ENCODE peak calls at places on chromosomes 6 and 20, in ten cellular contexts. R is transverse colon, W is lower leg skin, V is GM06990, Y is heart right ventricle, K is left lung, J is OCI-LY7, S is Caco-2, E is fibroblast of the aortic adventitia, G is cardiac fibroblast. Q is an unnamed sample.

GRCh38 chr20:986733-987355 is 15.3 kb downstream of the RSPO4 start:
- DNase-seq in R (no peak), W (no peak), V (no peak), Y (no peak), K (no peak), J (no peak), S (no peak), E (no peak), G (no peak), Q (no peak)

GRCh38 chr6:138956244-138956924 is 31.7 kb downstream of the REPS1 start:
- DNase-seq in R (no peak), W (no peak), V (no peak), Y (no peak), K (no peak), J (no peak), S (no peak), E (no peak), G (no peak), Q (no peak)

GRCh38 chr6:81669445-81669844 is 83.0 kb downstream of the TENT5A start:
- DNase-seq in R (no peak), W (no peak), V (no peak), Y (no peak), K (no peak), J (no peak), S (no peak), E (no peak), G (no peak), Q (no peak)

GRCh38 chr6:71012871-71013456 is 56.1 kb upstream of the B3GAT2 start:
- DNase-seq in R (no peak), W (no peak), V (peak), Y (no peak), K (no peak), J (peak), S (no peak), E (peak), G (peak), Q (peak)

GRCh38 chr6:33620584-33621395 is at the start of gene ITPR3:
- DNase-seq in R (peak), W (no peak), V (peak), Y (peak), K (peak), J (peak), S (peak), E (peak), G (peak), Q (peak)

GRCh38 chr6:51594981-51595380 is 492.4 kb downstream of the PKHD1 start:
- DNase-seq in R (no peak), W (no peak), V (no peak), Y (no peak), K (no peak), J (no peak), S (no peak), E (no peak), G (no peak), Q (no peak)

GRCh38 chr6:13924146-13924948 is 405 bp upstream of the RNF182 start:
- DNase-seq in R (no peak), W (no peak), V (peak), Y (peak), K (peak), J (no peak), S (no peak), E (peak), G (peak), Q (peak)

GRCh38 chr6:31113861-31114539 is 600 bp upstream of the PSORS1C1 start:
- DNase-seq in R (no peak), W (no peak), V (no peak), Y (no peak), K (no peak), J (no peak), S (no peak), E (peak), G (peak), Q (peak)

GRCh38 chr6:125846292-125847024 is 55.7 kb downstream of the NCOA7 start:
- DNase-seq in R (no peak), W (no peak), V (no peak), Y (no peak), K (no peak), J (no peak), S (no peak), E (no peak), G (no peak), Q (no peak)

GRCh38 chr6:125791151-125791819 is 525 bp downstream of the NCOA7 start:
- DNase-seq in R (peak), W (peak), V (no peak), Y (no peak), K (no peak), J (peak), S (peak), E (peak), G (peak), Q (peak)

GRCh38 chr6:92989656-92990055 is 429.7 kb downstream of the EPHA7 start:
- DNase-seq in R (no peak), W (no peak), V (no peak), Y (no peak), K (no peak), J (no peak), S (no peak), E (no peak), G (peak), Q (peak)

GRCh38 chr20:21521596-21522478 is 8.0 kb upstream of the NKX2-2 start:
- DNase-seq in R (no peak), W (no peak), V (no peak), Y (no peak), K (no peak), J (no peak), S (no peak), E (no peak), G (no peak), Q (no peak)

GRCh38 chr6:66396549-66396948 is 689.5 kb upstream of the EYS start:
- DNase-seq in R (no peak), W (no peak), V (no peak), Y (no peak), K (no peak), J (no peak), S (no peak), E (no peak), G (no peak), Q (no peak)

GRCh38 chr6:121951918-121952379 is 447.5 kb upstream of the HSF2 start:
- DNase-seq in R (no peak), W (no peak), V (no peak), Y (no peak), K (no peak), J (no peak), S (no peak), E (peak), G (peak), Q (peak)

GRCh38 chr6:7421066-7421465 is 31.5 kb downstream of the RIOK1 start:
- DNase-seq in R (no peak), W (no peak), V (no peak), Y (no peak), K (no peak), J (no peak), S (no peak), E (no peak), G (no peak), Q (no peak)

GRCh38 chr6:14328163-14328562 is 210.6 kb downstream of the CD83 start:
- DNase-seq in R (no peak), W (no peak), V (no peak), Y (no peak), K (no peak), J (no peak), S (no peak), E (no peak), G (no peak), Q (no peak)

GRCh38 chr6:53565886-53566285 is 21.0 kb upstream of the GCLC start:
- DNase-seq in R (no peak), W (no peak), V (no peak), Y (no peak), K (no peak), J (no peak), S (no peak), E (peak), G (no peak), Q (no peak)

GRCh38 chr6:49646942-49647341 is 10.3 kb upstream of the RHAG start:
- DNase-seq in R (no peak), W (no peak), V (no peak), Y (no peak), K (no peak), J (no peak), S (no peak), E (no peak), G (no peak), Q (no peak)

GRCh38 chr6:131368077-131368911 is 204.7 kb upstream of the ARG1 start:
- DNase-seq in R (peak), W (peak), V (peak), Y (peak), K (peak), J (peak), S (no peak), E (peak), G (peak), Q (peak)
- TF ChIP-seq CTCF in R (no peak), W (no peak), V (no peak), Y (no peak), K (no peak), J (peak), S (no peak), E (peak), G (no peak), Q (no peak)

DNA sequence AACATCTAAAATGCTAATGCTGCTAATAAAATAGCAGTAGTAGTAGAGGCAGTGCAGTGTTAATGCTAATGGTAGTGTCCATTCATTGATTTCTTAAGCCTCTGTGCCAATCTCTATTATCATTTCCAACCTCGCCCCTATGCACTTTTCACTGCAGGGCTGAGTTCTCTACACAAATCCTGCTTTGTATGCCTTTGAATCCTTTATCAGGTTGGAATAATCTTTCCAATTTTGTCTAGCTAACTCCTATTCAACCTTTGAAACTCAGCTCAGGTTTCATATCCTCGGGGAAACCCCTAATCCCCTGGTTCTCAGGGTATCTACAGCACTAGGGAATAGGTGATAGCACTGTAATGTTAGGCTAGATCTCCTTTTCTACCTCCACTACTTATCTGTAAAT is 284.0 kb upstream of the RUNX2 start:
- DNase-seq in R (no peak), W (no peak), V (no peak), Y (no peak), K (no peak), J (no peak), S (no peak), E (no peak), G (no peak), Q (no peak)
- H3K4me3 ChIP-seq in R (no peak), W (no peak), V (no peak), Y (no peak), K (no peak), J (no peak), S (no peak), E (no peak), G (no peak), Q (no peak)

DNA sequence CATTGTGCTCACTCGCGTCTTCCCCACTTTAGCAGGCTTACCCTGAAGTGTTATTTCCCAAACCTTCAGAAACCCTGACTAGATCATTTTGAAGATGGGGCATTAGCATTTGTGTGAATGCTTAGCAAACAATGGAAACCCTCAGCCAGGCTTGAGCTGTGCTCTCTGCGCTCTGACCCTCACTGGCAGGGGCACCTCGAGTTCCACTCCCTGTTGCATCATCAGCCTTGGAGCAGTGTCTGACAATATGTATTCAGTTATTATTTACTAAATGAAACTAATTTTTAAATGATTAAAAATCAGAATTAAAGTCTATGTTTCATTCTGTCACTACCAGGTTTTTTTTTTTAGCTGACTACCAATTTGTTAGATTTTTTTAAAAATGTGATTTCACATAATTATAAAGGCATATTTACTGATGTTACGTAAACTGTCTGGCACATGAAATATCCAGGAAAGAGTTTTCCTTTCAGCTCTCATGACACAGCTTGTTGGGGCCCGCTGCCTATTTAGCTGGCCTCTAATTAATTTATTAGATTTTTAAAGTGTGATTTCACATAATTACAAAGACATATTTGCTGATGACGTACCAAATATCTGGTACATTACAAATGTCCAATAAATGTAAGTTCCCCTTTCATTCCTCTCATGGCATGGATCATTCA is 155.2 kb downstream of the PACRG start:
- DNase-seq in R (no peak), W (no peak), V (no peak), Y (no peak), K (no peak), J (no peak), S (no peak), E (no peak), G (no peak), Q (no peak)
- TF ChIP-seq CTCF in R (no peak), W (no peak), V (no peak), Y (no peak), K (no peak), J (no peak), S (no peak), E (no peak), G (no peak), Q (no peak)

GRCh38 chr6:36700071-36700811 is 2.6 kb downstream of the RAB44 start:
- DNase-seq in R (no peak), W (no peak), V (no peak), Y (no peak), K (no peak), J (no peak), S (peak), E (no peak), G (no peak), Q (no peak)
- H3K4me3 ChIP-seq in R (no peak), W (no peak), V (no peak), Y (no peak), K (no peak), J (no peak), S (no peak), E (no peak), G (no peak), Q (no peak)

GRCh38 chr20:49915118-49915379 is 280 bp downstream of the SPATA2 start:
- DNase-seq in R (no peak), W (no peak), V (no peak), Y (no peak), K (no peak), J (no peak), S (no peak), E (no peak), G (no peak), Q (no peak)
- TF ChIP-seq CTCF in R (no peak), W (no peak), V (no peak), Y (no peak), K (no peak), J (peak), S (no peak), E (no peak), G (no peak), Q (no peak)

DNA sequence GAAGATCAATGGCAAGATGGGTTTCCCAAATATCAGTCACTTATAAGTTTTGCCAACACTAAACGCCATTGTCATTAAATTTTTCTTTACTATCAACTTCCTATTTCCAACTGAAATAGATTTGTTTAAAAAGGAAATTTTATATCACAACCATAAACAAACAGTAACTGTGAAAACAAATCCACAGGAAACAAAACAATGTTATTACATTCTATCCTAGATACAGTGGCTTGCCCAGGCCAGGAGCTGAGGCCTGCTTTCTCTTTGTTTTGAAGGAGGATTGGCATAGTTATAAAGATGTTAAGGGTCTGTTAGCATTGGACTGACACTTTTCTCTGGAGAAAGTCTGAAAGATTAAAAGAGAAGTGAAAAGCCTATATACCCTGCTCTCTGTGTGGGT is 24.9 kb downstream of the PPP1R16B start:
- DNase-seq in R (no peak), W (no peak), V (no peak), Y (no peak), K (no peak), J (no peak), S (no peak), E (no peak), G (no peak), Q (no peak)
- H3K4me3 ChIP-seq in R (no peak), W (no peak), V (no peak), Y (no peak), K (no peak), J (no peak), S (no peak), E (no peak), G (no peak), Q (no peak)

GRCh38 chr6:47631248-47632196 is 66.9 kb upstream of the ADGRF4 start:
- DNase-seq in R (no peak), W (no peak), V (peak), Y (no peak), K (no peak), J (peak), S (no peak), E (peak), G (peak), Q (peak)

GRCh38 chr6:47630587-47630986 is 67.8 kb upstream of the ADGRF4 start:
- DNase-seq in R (no peak), W (no peak), V (no peak), Y (no peak), K (no peak), J (no peak), S (no peak), E (no peak), G (no peak), Q (no peak)

GRCh38 chr6:47634210-47635047 is 64.0 kb upstream of the ADGRF4 start:
- DNase-seq in R (peak), W (no peak), V (no peak), Y (no peak), K (no peak), J (no peak), S (peak), E (no peak), G (no peak), Q (no peak)

GRCh38 chr6:47629954-47630353 is 68.4 kb upstream of the ADGRF4 start:
- DNase-seq in R (no peak), W (no peak), V (no peak), Y (no peak), K (no peak), J (no peak), S (no peak), E (no peak), G (no peak), Q (no peak)

GRCh38 chr6:47633141-47633540 is 65.2 kb upstream of the ADGRF4 start:
- DNase-seq in R (no peak), W (no peak), V (no peak), Y (no peak), K (no peak), J (no peak), S (no peak), E (peak), G (peak), Q (no peak)
- TF ChIP-seq CTCF in R (no peak), W (no peak), V (no peak), Y (no peak), K (no peak), J (no peak), S (peak), E (peak), G (peak), Q (no peak)